ENCODE peak calls at places on chromosomes 12 and 14, in four cellular contexts. One of them, this sample, is unnamed.

GRCh38 chr14:64610049-64610746 is 60.4 kb downstream of the PPP1R36 start:
- DNase-seq in neural progenitor cell: no peak
- DNase-seq in tibial artery: no peak
- DNase-seq in SK-N-SH: no peak
- DNase-seq in this sample: no peak

GRCh38 chr12:65776994-65777393 is 47.3 kb upstream of the HMGA2 start:
- DNase-seq in neural progenitor cell: no peak
- DNase-seq in tibial artery: no peak
- DNase-seq in SK-N-SH: no peak
- DNase-seq in this sample: no peak

GRCh38 chr12:94145231-94145979 is 3.0 kb upstream of the PLXNC1 start:
- DNase-seq in neural progenitor cell: peak
- DNase-seq in tibial artery: no peak
- DNase-seq in SK-N-SH: peak
- DNase-seq in this sample: no peak

GRCh38 chr12:15584366-15585041 is 204.7 kb downstream of the EPS8 start:
- DNase-seq in neural progenitor cell: peak
- DNase-seq in tibial artery: no peak
- DNase-seq in SK-N-SH: peak
- DNase-seq in this sample: peak

GRCh38 chr12:104299842-104300481 is 3.6 kb upstream of the EID3 start:
- DNase-seq in neural progenitor cell: no peak
- DNase-seq in tibial artery: no peak
- DNase-seq in SK-N-SH: no peak
- DNase-seq in this sample: no peak

GRCh38 chr12:109589691-109590245 is 16.2 kb downstream of the MVK start:
- DNase-seq in neural progenitor cell: no peak
- DNase-seq in tibial artery: no peak
- DNase-seq in SK-N-SH: no peak
- DNase-seq in this sample: no peak

GRCh38 chr14:54251356-54251755 is 145.5 kb upstream of the CDKN3 start:
- DNase-seq in neural progenitor cell: no peak
- DNase-seq in tibial artery: no peak
- DNase-seq in SK-N-SH: no peak
- DNase-seq in this sample: no peak

GRCh38 chr12:112243255-112243965 is 118.0 kb downstream of the TRAFD1 start:
- DNase-seq in neural progenitor cell: peak
- DNase-seq in tibial artery: no peak
- DNase-seq in SK-N-SH: no peak
- DNase-seq in this sample: no peak

GRCh38 chr12:92784795-92785562 is 82.2 kb downstream of the PLEKHG7 start:
- DNase-seq in neural progenitor cell: peak
- DNase-seq in tibial artery: no peak
- DNase-seq in SK-N-SH: peak
- DNase-seq in this sample: peak

GRCh38 chr14:56150018-56150417 is 31.8 kb downstream of the PELI2 start:
- DNase-seq in neural progenitor cell: no peak
- DNase-seq in tibial artery: no peak
- DNase-seq in SK-N-SH: no peak
- DNase-seq in this sample: peak

GRCh38 chr12:61213646-61214045 is 1046.6 kb upstream of the USP15 start:
- DNase-seq in neural progenitor cell: no peak
- DNase-seq in tibial artery: no peak
- DNase-seq in SK-N-SH: no peak
- DNase-seq in this sample: no peak

GRCh38 chr12:106743270-106743988 is 31.1 kb upstream of the RIC8B start:
- DNase-seq in neural progenitor cell: peak
- DNase-seq in tibial artery: no peak
- DNase-seq in SK-N-SH: no peak
- DNase-seq in this sample: no peak

GRCh38 chr14:51328089-51328941 is 88.3 kb downstream of the TMX1 start:
- DNase-seq in neural progenitor cell: no peak
- DNase-seq in tibial artery: no peak
- DNase-seq in SK-N-SH: no peak
- DNase-seq in this sample: peak

GRCh38 chr14:103196716-103197115 is 73.5 kb downstream of the TNFAIP2 start:
- DNase-seq in neural progenitor cell: no peak
- DNase-seq in tibial artery: no peak
- DNase-seq in SK-N-SH: no peak
- DNase-seq in this sample: no peak

GRCh38 chr14:93007225-93007997 is 84.5 kb downstream of the CHGA start:
- DNase-seq in neural progenitor cell: no peak
- DNase-seq in tibial artery: peak
- DNase-seq in SK-N-SH: no peak
- DNase-seq in this sample: no peak

GRCh38 chr12:58957298-58957697 is 37.0 kb upstream of the LRIG3 start:
- DNase-seq in neural progenitor cell: no peak
- DNase-seq in tibial artery: no peak
- DNase-seq in SK-N-SH: no peak
- DNase-seq in this sample: no peak

GRCh38 chr14:22872833-22873520 is 1.4 kb downstream of the LRP10 start:
- DNase-seq in neural progenitor cell: no peak
- DNase-seq in tibial artery: no peak
- DNase-seq in SK-N-SH: no peak
- DNase-seq in this sample: no peak

GRCh38 chr12:67327466-67327865 is 58.3 kb downstream of the CAND1 start:
- DNase-seq in neural progenitor cell: no peak
- DNase-seq in tibial artery: no peak
- DNase-seq in SK-N-SH: no peak
- DNase-seq in this sample: no peak

GRCh38 chr12:52811191-52812072 is 2.5 kb downstream of the KRT4 start:
- DNase-seq in neural progenitor cell: no peak
- DNase-seq in tibial artery: no peak
- DNase-seq in SK-N-SH: no peak
- DNase-seq in this sample: no peak

GRCh38 chr12:24595652-24596235 is 353.2 kb downstream of the BCAT1 start:
- DNase-seq in neural progenitor cell: no peak
- DNase-seq in tibial artery: no peak
- DNase-seq in SK-N-SH: peak
- DNase-seq in this sample: peak

GRCh38 chr14:73283592-73284379 is 46.5 kb downstream of the PAPLN start:
- DNase-seq in neural progenitor cell: peak
- DNase-seq in tibial artery: no peak
- DNase-seq in SK-N-SH: no peak
- DNase-seq in this sample: no peak

GRCh38 chr12:85519163-85519562 is 239.1 kb downstream of the ALX1 start:
- DNase-seq in neural progenitor cell: peak
- DNase-seq in tibial artery: no peak
- DNase-seq in SK-N-SH: no peak
- DNase-seq in this sample: no peak

GRCh38 chr12:45688188-45688587 is 41.3 kb upstream of the ARID2 start:
- DNase-seq in neural progenitor cell: no peak
- DNase-seq in tibial artery: no peak
- DNase-seq in SK-N-SH: peak
- DNase-seq in this sample: no peak

GRCh38 chr14:81946808-81947798 is 413.4 kb upstream of the SEL1L start:
- DNase-seq in neural progenitor cell: peak
- DNase-seq in tibial artery: no peak
- DNase-seq in SK-N-SH: no peak
- DNase-seq in this sample: no peak

GRCh38 chr12:51788876-51789275 is 59.6 kb downstream of the FIGNL2 start:
- DNase-seq in neural progenitor cell: no peak
- DNase-seq in tibial artery: no peak
- DNase-seq in SK-N-SH: no peak
- DNase-seq in this sample: no peak

GRCh38 chr12:110922652-110923051 is 2.3 kb upstream of the MYL2 start:
- DNase-seq in neural progenitor cell: peak
- DNase-seq in tibial artery: no peak
- DNase-seq in SK-N-SH: no peak
- DNase-seq in this sample: no peak

GRCh38 chr14:35821546-35822411 is 4.4 kb upstream of the BRMS1L start:
- DNase-seq in neural progenitor cell: no peak
- DNase-seq in tibial artery: no peak
- DNase-seq in SK-N-SH: peak
- DNase-seq in this sample: peak

GRCh38 chr14:73753043-73753886 is 39.1 kb upstream of the PNMA1 start:
- DNase-seq in neural progenitor cell: no peak
- DNase-seq in tibial artery: no peak
- DNase-seq in SK-N-SH: peak
- DNase-seq in this sample: peak

GRCh38 chr14:95290021-95290420 is 29.7 kb downstream of the CLMN start:
- DNase-seq in neural progenitor cell: no peak
- DNase-seq in tibial artery: peak
- DNase-seq in SK-N-SH: no peak
- DNase-seq in this sample: no peak

GRCh38 chr14:71296184-71296583 is 388.9 kb downstream of the PCNX1 start:
- DNase-seq in neural progenitor cell: no peak
- DNase-seq in tibial artery: no peak
- DNase-seq in SK-N-SH: no peak
- DNase-seq in this sample: no peak

GRCh38 chr12:12922191-12922616 is 29.8 kb downstream of the GPRC5D start:
- DNase-seq in neural progenitor cell: no peak
- DNase-seq in tibial artery: no peak
- DNase-seq in SK-N-SH: no peak
- DNase-seq in this sample: no peak

GRCh38 chr12:83122623-83122934 is 435.9 kb downstream of the TMTC2 start:
- DNase-seq in neural progenitor cell: no peak
- DNase-seq in tibial artery: no peak
- DNase-seq in SK-N-SH: no peak
- DNase-seq in this sample: no peak
- H3K4me3 ChIP-seq in neural progenitor cell: no peak
- H3K4me3 ChIP-seq in tibial artery: no peak
- H3K4me3 ChIP-seq in SK-N-SH: no peak
- H3K4me3 ChIP-seq in this sample: no peak

GRCh38 chr14:104967144-104967413 is 11.1 kb downstream of the AHNAK2 start:
- DNase-seq in neural progenitor cell: no peak
- DNase-seq in tibial artery: no peak
- DNase-seq in SK-N-SH: no peak
- DNase-seq in this sample: no peak
- H3K4me3 ChIP-seq in neural progenitor cell: no peak
- H3K4me3 ChIP-seq in tibial artery: peak
- H3K4me3 ChIP-seq in SK-N-SH: no peak
- H3K4me3 ChIP-seq in this sample: no peak

DNA sequence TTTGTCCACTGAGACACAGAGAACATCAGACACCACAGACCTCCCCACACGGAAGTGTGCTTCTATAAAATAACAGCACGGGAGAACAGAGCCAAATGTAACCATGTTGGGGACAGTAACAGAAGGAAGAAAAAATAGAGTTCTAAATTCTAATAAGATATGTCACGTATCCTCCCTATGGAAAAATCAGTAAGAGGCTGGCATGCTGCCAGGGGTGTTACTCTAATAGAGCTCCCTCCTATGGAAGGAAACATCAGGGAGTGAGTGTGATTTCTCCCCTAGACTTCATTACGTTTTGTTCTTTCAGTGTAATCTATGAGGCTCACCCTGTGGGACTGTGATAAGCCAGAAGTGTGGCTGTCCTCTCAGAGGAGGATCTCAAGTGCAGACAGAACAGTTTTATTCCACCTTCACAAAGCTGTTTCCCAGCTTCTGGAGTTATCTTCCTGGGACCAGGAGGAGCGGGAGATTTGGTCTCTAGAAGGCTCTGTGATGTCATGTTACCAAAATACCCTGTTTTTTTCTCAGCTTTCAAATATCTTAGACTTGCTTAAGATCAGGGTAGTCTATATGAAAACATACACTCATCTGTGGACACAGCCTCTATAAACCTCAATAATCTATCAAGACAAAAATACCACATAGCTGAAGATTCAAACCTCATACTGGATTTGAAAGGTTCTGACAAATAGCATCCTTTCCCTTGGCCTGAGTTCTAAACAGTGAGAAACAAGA is 69.3 kb downstream of the ZFC3H1 start:
- DNase-seq in neural progenitor cell: no peak
- DNase-seq in tibial artery: no peak
- DNase-seq in SK-N-SH: peak
- DNase-seq in this sample: no peak
- H3K4me3 ChIP-seq in neural progenitor cell: no peak
- H3K4me3 ChIP-seq in tibial artery: peak
- H3K4me3 ChIP-seq in SK-N-SH: no peak
- H3K4me3 ChIP-seq in this sample: no peak

GRCh38 chr14:32512813-32513212 is 183.7 kb downstream of the AKAP6 start:
- DNase-seq in neural progenitor cell: no peak
- DNase-seq in tibial artery: no peak
- DNase-seq in SK-N-SH: no peak
- DNase-seq in this sample: no peak

GRCh38 chr14:32510815-32511214 is 181.7 kb downstream of the AKAP6 start:
- DNase-seq in neural progenitor cell: no peak
- DNase-seq in tibial artery: no peak
- DNase-seq in SK-N-SH: no peak
- DNase-seq in this sample: no peak

GRCh38 chr14:32512348-32512747 is 183.2 kb downstream of the AKAP6 start:
- DNase-seq in neural progenitor cell: no peak
- DNase-seq in tibial artery: no peak
- DNase-seq in SK-N-SH: no peak
- DNase-seq in this sample: no peak

GRCh38 chr14:32514236-32514635 is 185.1 kb downstream of the AKAP6 start:
- DNase-seq in neural progenitor cell: no peak
- DNase-seq in tibial artery: no peak
- DNase-seq in SK-N-SH: no peak
- DNase-seq in this sample: no peak

DNA sequence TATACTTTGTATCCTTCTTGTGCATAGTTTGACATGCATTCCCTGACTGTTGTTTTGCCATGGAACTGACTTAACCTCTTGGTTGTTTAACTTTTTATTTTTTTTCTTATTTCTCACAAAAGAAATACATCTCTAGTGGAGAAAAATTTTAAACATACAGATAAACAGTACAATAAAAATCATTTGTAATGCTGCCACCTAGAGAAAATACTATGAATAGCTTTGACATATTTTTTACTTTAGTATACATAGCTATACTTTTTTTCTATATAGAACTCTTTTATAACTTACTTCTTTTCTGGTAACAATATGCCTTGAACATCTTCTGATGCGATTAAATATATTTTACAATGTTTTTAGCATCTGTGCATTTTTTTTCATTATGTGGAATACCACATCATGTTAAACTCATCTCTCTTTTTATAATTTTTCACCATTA is 184.5 kb downstream of the AKAP6 start:
- DNase-seq in neural progenitor cell: no peak
- DNase-seq in tibial artery: no peak
- DNase-seq in SK-N-SH: no peak
- DNase-seq in this sample: no peak
- H3K4me3 ChIP-seq in neural progenitor cell: no peak
- H3K4me3 ChIP-seq in tibial artery: no peak
- H3K4me3 ChIP-seq in SK-N-SH: no peak
- H3K4me3 ChIP-seq in this sample: no peak

GRCh38 chr12:48863296-48863695 is 2.4 kb downstream of the RND1 start:
- DNase-seq in neural progenitor cell: no peak
- DNase-seq in tibial artery: no peak
- DNase-seq in SK-N-SH: no peak
- DNase-seq in this sample: no peak
- H3K4me3 ChIP-seq in neural progenitor cell: peak
- H3K4me3 ChIP-seq in tibial artery: no peak
- H3K4me3 ChIP-seq in SK-N-SH: no peak
- H3K4me3 ChIP-seq in this sample: no peak